ENCODE peak calls at places on chromosomes 5 and 9, in five cellular contexts. T is GM12865; V is CD8-positive, alpha-beta memory T cell; W is NCI-H1694; X is amniotic stem cell. Y is an unnamed sample.

GRCh38 chr5:19927919-19928318 is 60.1 kb downstream of the CDH18 start:
- DNase-seq in T (no peak), V (no peak), W (no peak), X (no peak), Y (no peak)

GRCh38 chr5:130720355-130720754 is 444.7 kb downstream of the HINT1 start:
- DNase-seq in T (no peak), V (no peak), W (peak), X (peak), Y (no peak)

GRCh38 chr5:88613051-88613450 is 269.9 kb downstream of the MEF2C start:
- DNase-seq in T (no peak), V (no peak), W (no peak), X (no peak), Y (no peak)

GRCh38 chr5:8184455-8185063 is 315.6 kb downstream of the MTRR start:
- DNase-seq in T (peak), V (no peak), W (peak), X (no peak), Y (no peak)

GRCh38 chr9:80070071-80070742 is 498.4 kb downstream of the TLE4 start:
- DNase-seq in T (no peak), V (no peak), W (no peak), X (no peak), Y (no peak)

GRCh38 chr5:172691886-172692285 is 50.8 kb downstream of the NEURL1B start:
- DNase-seq in T (no peak), V (no peak), W (no peak), X (no peak), Y (no peak)

GRCh38 chr9:129052592-129052991 is 16.2 kb downstream of the MIGA2 start:
- DNase-seq in T (no peak), V (no peak), W (peak), X (no peak), Y (no peak)

GRCh38 chr5:10505517-10506095 is 58.3 kb upstream of the ANKRD33B start:
- DNase-seq in T (peak), V (no peak), W (no peak), X (no peak), Y (no peak)

GRCh38 chr9:87275039-87275725 is 222.5 kb upstream of the DAPK1 start:
- DNase-seq in T (no peak), V (no peak), W (no peak), X (no peak), Y (no peak)

GRCh38 chr5:65203746-65204145 is 278.0 kb downstream of the ADAMTS6 start:
- DNase-seq in T (no peak), V (no peak), W (no peak), X (peak), Y (no peak)

GRCh38 chr9:127721391-127721821 is 5.5 kb downstream of the TTC16 start:
- DNase-seq in T (no peak), V (no peak), W (no peak), X (no peak), Y (no peak)

GRCh38 chr5:116272281-116272941 is 187.6 kb downstream of the COMMD10 start:
- DNase-seq in T (no peak), V (no peak), W (no peak), X (no peak), Y (no peak)

GRCh38 chr9:106892632-106893031 is 29.7 kb downstream of the ZNF462 start:
- DNase-seq in T (no peak), V (no peak), W (no peak), X (peak), Y (no peak)

GRCh38 chr5:157546456-157547100 is 29.0 kb downstream of the ADAM19 start:
- DNase-seq in T (no peak), V (no peak), W (no peak), X (no peak), Y (no peak)

GRCh38 chr5:34037829-34038228 is 5.2 kb downstream of the C1QTNF3 start:
- DNase-seq in T (no peak), V (no peak), W (no peak), X (no peak), Y (no peak)

GRCh38 chr5:59893436-59894227 is at the start of gene PDE4D:
- DNase-seq in T (peak), V (no peak), W (no peak), X (peak), Y (no peak)

GRCh38 chr5:18465833-18466681 is 831.8 kb downstream of the TAF11L14 start:
- DNase-seq in T (peak), V (no peak), W (peak), X (peak), Y (no peak)

GRCh38 chr9:136964171-136964689 is 12.2 kb downstream of the LCN12 start:
- DNase-seq in T (no peak), V (no peak), W (no peak), X (no peak), Y (no peak)

GRCh38 chr5:100900142-100900795 is 2.8 kb downstream of the ST8SIA4 start:
- DNase-seq in T (peak), V (no peak), W (peak), X (no peak), Y (peak)

GRCh38 chr9:137482094-137482781 is 23.1 kb upstream of the NSMF start:
- DNase-seq in T (no peak), V (no peak), W (no peak), X (peak), Y (no peak)

GRCh38 chr5:131766689-131767088 is 30.1 kb downstream of the FNIP1 start:
- DNase-seq in T (no peak), V (no peak), W (no peak), X (no peak), Y (no peak)

GRCh38 chr9:38620483-38621433 is at the start of gene ANKRD18A:
- DNase-seq in T (peak), V (peak), W (peak), X (peak), Y (peak)

GRCh38 chr5:73726071-73726470 is 100.1 kb downstream of the ARHGEF28 start:
- DNase-seq in T (no peak), V (no peak), W (no peak), X (no peak), Y (no peak)

GRCh38 chr9:89194381-89195114 is 15.9 kb upstream of the SHC3 start:
- DNase-seq in T (no peak), V (no peak), W (no peak), X (no peak), Y (no peak)

GRCh38 chr5:51336878-51337277 is 46.4 kb upstream of the ISL1 start:
- DNase-seq in T (no peak), V (no peak), W (no peak), X (no peak), Y (no peak)

GRCh38 chr9:82410891-82411290 is 422.3 kb downstream of the SPATA31D1 start:
- DNase-seq in T (no peak), V (no peak), W (no peak), X (no peak), Y (no peak)

GRCh38 chr5:80284720-80285119 is 28.9 kb upstream of the SERINC5 start:
- DNase-seq in T (no peak), V (peak), W (no peak), X (no peak), Y (peak)

GRCh38 chr5:55421074-55421529 is 113.3 kb downstream of the MTREX start:
- DNase-seq in T (peak), V (no peak), W (no peak), X (no peak), Y (no peak)

GRCh38 chr5:17305024-17305423 is 87.6 kb downstream of the BASP1 start:
- DNase-seq in T (no peak), V (no peak), W (no peak), X (no peak), Y (no peak)

GRCh38 chr5:149123211-149123610 is 18.1 kb upstream of the ABLIM3 start:
- DNase-seq in T (no peak), V (no peak), W (no peak), X (no peak), Y (no peak)